ENCODE peak calls at places on chromosome 10, in four cellular contexts. One of them, this sample, is unnamed.
A peak's percentile ranks its signal among the peaks of the same experiment; 100 is the strongest.

GRCh38 chr10:121949473-121949872 is 21.6 kb upstream of the ATE1 start:
- DNase-seq in BE2C: no peak
- DNase-seq in posterior vena cava: no peak
- DNase-seq in germinal center: no peak
- DNase-seq in this sample: no peak

GRCh38 chr10:48237225-48237855 is 37.2 kb downstream of the FRMPD2 start:
- DNase-seq in germinal center: no peak
- DNase-seq in posterior vena cava: no peak
- DNase-seq in BE2C: no peak
- DNase-seq in this sample: no peak

GRCh38 chr10:124267231-124267885 is 151.4 kb downstream of the OAT start:
- DNase-seq in BE2C: peak; percentile 45
- DNase-seq in posterior vena cava: peak; percentile 72
- DNase-seq in germinal center: no peak
- DNase-seq in this sample: no peak

GRCh38 chr10:23157691-23158369 is 34.3 kb upstream of the PTF1A start:
- DNase-seq in BE2C: peak; percentile 53
- DNase-seq in posterior vena cava: no peak
- DNase-seq in germinal center: peak; percentile 50
- DNase-seq in this sample: peak; percentile 70

GRCh38 chr10:85645097-85645496 is 721.5 kb downstream of the GRID1 start:
- DNase-seq in BE2C: no peak
- DNase-seq in posterior vena cava: no peak
- DNase-seq in germinal center: no peak
- DNase-seq in this sample: no peak

GRCh38 chr10:59108886-59109288 is 67.6 kb upstream of the PHYHIPL start:
- DNase-seq in BE2C: no peak
- DNase-seq in posterior vena cava: no peak
- DNase-seq in germinal center: no peak
- DNase-seq in this sample: no peak

GRCh38 chr10:131075218-131075770 is 236.2 kb downstream of the TCERG1L start:
- DNase-seq in germinal center: no peak
- DNase-seq in posterior vena cava: peak; percentile 61
- DNase-seq in BE2C: no peak
- DNase-seq in this sample: no peak

GRCh38 chr10:44993922-44994751 is 6.6 kb upstream of the ZNF22 start:
- DNase-seq in BE2C: no peak
- DNase-seq in germinal center: no peak
- DNase-seq in posterior vena cava: no peak
- DNase-seq in this sample: no peak

GRCh38 chr10:93993782-93994668 is at the start of gene PLCE1:
- DNase-seq in BE2C: peak; percentile 66
- DNase-seq in germinal center: peak; percentile 36
- DNase-seq in posterior vena cava: peak; percentile 82
- DNase-seq in this sample: peak; percentile 66

GRCh38 chr10:127207081-127207480 is 10.7 kb upstream of the INSYN2A start:
- DNase-seq in posterior vena cava: no peak
- DNase-seq in germinal center: no peak
- DNase-seq in BE2C: no peak
- DNase-seq in this sample: no peak

GRCh38 chr10:24762966-24763623 is 39.4 kb upstream of the ARHGAP21 start:
- DNase-seq in germinal center: no peak
- DNase-seq in posterior vena cava: no peak
- DNase-seq in BE2C: no peak
- DNase-seq in this sample: no peak

GRCh38 chr10:77915299-77916105 is 11.1 kb downstream of the DLG5 start:
- DNase-seq in germinal center: no peak
- DNase-seq in posterior vena cava: no peak
- DNase-seq in BE2C: no peak
- DNase-seq in this sample: no peak

GRCh38 chr10:125054216-125054615 is 106.1 kb downstream of the CTBP2 start:
- DNase-seq in germinal center: no peak
- DNase-seq in posterior vena cava: peak; percentile 64
- DNase-seq in BE2C: no peak
- DNase-seq in this sample: no peak

GRCh38 chr10:33263453-33263852 is 71.0 kb downstream of the NRP1 start:
- DNase-seq in posterior vena cava: no peak
- DNase-seq in germinal center: no peak
- DNase-seq in BE2C: no peak
- DNase-seq in this sample: no peak

GRCh38 chr10:116835658-116836057 is 13.6 kb upstream of the ENO4 start:
- DNase-seq in posterior vena cava: no peak
- DNase-seq in BE2C: no peak
- DNase-seq in germinal center: no peak
- DNase-seq in this sample: no peak

GRCh38 chr10:70902659-70903261 is 14.4 kb upstream of the PCBD1 start:
- DNase-seq in BE2C: peak; percentile 7
- DNase-seq in germinal center: no peak
- DNase-seq in posterior vena cava: peak; percentile 3
- DNase-seq in this sample: no peak

GRCh38 chr10:84921701-84922100 is 593.3 kb downstream of the CCSER2 start:
- DNase-seq in BE2C: no peak
- DNase-seq in germinal center: no peak
- DNase-seq in posterior vena cava: no peak
- DNase-seq in this sample: no peak

GRCh38 chr10:101779544-101780186 is 3.6 kb downstream of the NPM3 start:
- DNase-seq in BE2C: peak; percentile 87
- DNase-seq in germinal center: peak; percentile 85
- DNase-seq in posterior vena cava: peak; percentile 96
- DNase-seq in this sample: peak; percentile 72

GRCh38 chr10:22321831-22322662 is 1.1 kb downstream of the BMI1 start:
- DNase-seq in germinal center: peak; percentile 33
- DNase-seq in BE2C: no peak
- DNase-seq in posterior vena cava: peak; percentile 83
- DNase-seq in this sample: no peak